ENCODE peak calls at places on chromosome 16, in seven cellular contexts. One of them, this sample, is unnamed.

GRCh38 chr16:85555549-85556455 is 57.3 kb upstream of the GSE1 start:
- DNase-seq in CD4-positive, alpha-beta T cell: no peak
- DNase-seq in body of pancreas: peak; percentile 78
- DNase-seq in DND-41: peak; percentile 64
- DNase-seq in fibroblast of lung: no peak
- DNase-seq in neuronal stem cell: no peak
- DNase-seq in effector memory CD4-positive, alpha-beta T cell: no peak
- DNase-seq in this sample: no peak

GRCh38 chr16:56613706-56614105 is 5.3 kb downstream of the MT2A start:
- DNase-seq in fibroblast of lung: no peak
- DNase-seq in effector memory CD4-positive, alpha-beta T cell: no peak
- DNase-seq in body of pancreas: no peak
- DNase-seq in DND-41: no peak
- DNase-seq in CD4-positive, alpha-beta T cell: no peak
- DNase-seq in neuronal stem cell: no peak
- DNase-seq in this sample: no peak

GRCh38 chr16:81128726-81129524 is 32.7 kb upstream of the GCSH start:
- DNase-seq in fibroblast of lung: no peak
- DNase-seq in effector memory CD4-positive, alpha-beta T cell: no peak
- DNase-seq in DND-41: no peak
- DNase-seq in CD4-positive, alpha-beta T cell: no peak
- DNase-seq in body of pancreas: no peak
- DNase-seq in neuronal stem cell: no peak
- DNase-seq in this sample: no peak

GRCh38 chr16:84868328-84868727 is 48.5 kb downstream of the CRISPLD2 start:
- DNase-seq in CD4-positive, alpha-beta T cell: no peak
- DNase-seq in neuronal stem cell: no peak
- DNase-seq in effector memory CD4-positive, alpha-beta T cell: no peak
- DNase-seq in fibroblast of lung: no peak
- DNase-seq in body of pancreas: no peak
- DNase-seq in DND-41: no peak
- DNase-seq in this sample: no peak

GRCh38 chr16:85289760-85290625 is 177.7 kb upstream of the CIBAR2 start:
- DNase-seq in fibroblast of lung: no peak
- DNase-seq in DND-41: no peak
- DNase-seq in CD4-positive, alpha-beta T cell: no peak
- DNase-seq in neuronal stem cell: no peak
- DNase-seq in body of pancreas: no peak
- DNase-seq in effector memory CD4-positive, alpha-beta T cell: no peak
- DNase-seq in this sample: no peak

GRCh38 chr16:27685802-27686201 is 135.9 kb downstream of the KATNIP start:
- DNase-seq in neuronal stem cell: no peak
- DNase-seq in CD4-positive, alpha-beta T cell: no peak
- DNase-seq in body of pancreas: peak; percentile 18
- DNase-seq in fibroblast of lung: peak; percentile 36
- DNase-seq in effector memory CD4-positive, alpha-beta T cell: no peak
- DNase-seq in DND-41: no peak
- DNase-seq in this sample: no peak

GRCh38 chr16:88888778-88889387 is 22.4 kb upstream of the PABPN1L start:
- DNase-seq in neuronal stem cell: no peak
- DNase-seq in CD4-positive, alpha-beta T cell: no peak
- DNase-seq in DND-41: peak; percentile 27
- DNase-seq in effector memory CD4-positive, alpha-beta T cell: no peak
- DNase-seq in body of pancreas: no peak
- DNase-seq in fibroblast of lung: no peak
- DNase-seq in this sample: no peak

GRCh38 chr16:11049396-11050059 is 105.2 kb downstream of the CLEC16A start:
- DNase-seq in body of pancreas: no peak
- DNase-seq in neuronal stem cell: no peak
- DNase-seq in DND-41: no peak
- DNase-seq in effector memory CD4-positive, alpha-beta T cell: no peak
- DNase-seq in CD4-positive, alpha-beta T cell: no peak
- DNase-seq in fibroblast of lung: no peak
- DNase-seq in this sample: no peak

GRCh38 chr16:22328081-22328725 is 31.0 kb downstream of the POLR3E start:
- DNase-seq in DND-41: no peak
- DNase-seq in neuronal stem cell: no peak
- DNase-seq in body of pancreas: no peak
- DNase-seq in effector memory CD4-positive, alpha-beta T cell: no peak
- DNase-seq in fibroblast of lung: no peak
- DNase-seq in CD4-positive, alpha-beta T cell: no peak
- DNase-seq in this sample: no peak

GRCh38 chr16:11759163-11759834 is 16.6 kb upstream of the TXNDC11 start:
- DNase-seq in fibroblast of lung: no peak
- DNase-seq in body of pancreas: peak; percentile 75
- DNase-seq in CD4-positive, alpha-beta T cell: no peak
- DNase-seq in effector memory CD4-positive, alpha-beta T cell: no peak
- DNase-seq in neuronal stem cell: no peak
- DNase-seq in DND-41: no peak
- DNase-seq in this sample: no peak

GRCh38 chr16:4944333-4945281 is 7.7 kb upstream of the PPL start:
- DNase-seq in CD4-positive, alpha-beta T cell: no peak
- DNase-seq in neuronal stem cell: no peak
- DNase-seq in body of pancreas: peak; percentile 90
- DNase-seq in DND-41: no peak
- DNase-seq in fibroblast of lung: peak; percentile 97
- DNase-seq in effector memory CD4-positive, alpha-beta T cell: no peak
- DNase-seq in this sample: no peak

GRCh38 chr16:588639-588888 is 1.3 kb upstream of the RAB40C start:
- DNase-seq in CD4-positive, alpha-beta T cell: peak; percentile 46
- DNase-seq in body of pancreas: peak; percentile 64
- DNase-seq in fibroblast of lung: peak; percentile 76
- DNase-seq in DND-41: peak; percentile 62
- DNase-seq in effector memory CD4-positive, alpha-beta T cell: peak; percentile 51
- DNase-seq in neuronal stem cell: no peak
- DNase-seq in this sample: peak; percentile 44

GRCh38 chr16:77961811-77962210 is 60.5 kb upstream of the CLEC3A start:
- DNase-seq in fibroblast of lung: peak; percentile 79
- DNase-seq in effector memory CD4-positive, alpha-beta T cell: no peak
- DNase-seq in CD4-positive, alpha-beta T cell: no peak
- DNase-seq in body of pancreas: no peak
- DNase-seq in neuronal stem cell: no peak
- DNase-seq in DND-41: no peak
- DNase-seq in this sample: no peak

GRCh38 chr16:13435873-13436474 is 484.0 kb upstream of the ERCC4 start:
- DNase-seq in fibroblast of lung: no peak
- DNase-seq in CD4-positive, alpha-beta T cell: no peak
- DNase-seq in body of pancreas: no peak
- DNase-seq in effector memory CD4-positive, alpha-beta T cell: no peak
- DNase-seq in DND-41: no peak
- DNase-seq in neuronal stem cell: no peak
- DNase-seq in this sample: no peak

GRCh38 chr16:22664132-22664531 is 149.8 kb upstream of the HS3ST2 start:
- DNase-seq in body of pancreas: no peak
- DNase-seq in CD4-positive, alpha-beta T cell: no peak
- DNase-seq in neuronal stem cell: no peak
- DNase-seq in DND-41: no peak
- DNase-seq in fibroblast of lung: no peak
- DNase-seq in effector memory CD4-positive, alpha-beta T cell: no peak
- DNase-seq in this sample: no peak

GRCh38 chr16:7321661-7322060 is 11.0 kb upstream of the RBFOX1 start:
- DNase-seq in effector memory CD4-positive, alpha-beta T cell: no peak
- DNase-seq in DND-41: no peak
- DNase-seq in fibroblast of lung: no peak
- DNase-seq in CD4-positive, alpha-beta T cell: no peak
- DNase-seq in neuronal stem cell: no peak
- DNase-seq in body of pancreas: no peak
- DNase-seq in this sample: no peak

GRCh38 chr16:49723310-49723709 is 132.6 kb downstream of the ZNF423 start:
- DNase-seq in body of pancreas: no peak
- DNase-seq in fibroblast of lung: no peak
- DNase-seq in CD4-positive, alpha-beta T cell: no peak
- DNase-seq in effector memory CD4-positive, alpha-beta T cell: no peak
- DNase-seq in DND-41: no peak
- DNase-seq in neuronal stem cell: no peak
- DNase-seq in this sample: no peak

GRCh38 chr16:3305109-3306068 is at the start of the genes TIGD7 and ZNF75A:
- DNase-seq in effector memory CD4-positive, alpha-beta T cell: peak; percentile 75
- DNase-seq in body of pancreas: peak; percentile 78
- DNase-seq in fibroblast of lung: peak; percentile 94
- DNase-seq in CD4-positive, alpha-beta T cell: peak; percentile 67
- DNase-seq in neuronal stem cell: peak; percentile 75
- DNase-seq in DND-41: peak; percentile 62
- DNase-seq in this sample: peak; percentile 66

GRCh38 chr16:3304370-3304769 is 860 bp downstream of the TIGD7 start:
- DNase-seq in fibroblast of lung: no peak
- DNase-seq in body of pancreas: no peak
- DNase-seq in neuronal stem cell: no peak
- DNase-seq in effector memory CD4-positive, alpha-beta T cell: no peak
- DNase-seq in CD4-positive, alpha-beta T cell: no peak
- DNase-seq in DND-41: no peak
- DNase-seq in this sample: no peak

GRCh38 chr16:3311496-3311895 is 6.2 kb downstream of the ZNF75A start:
- DNase-seq in fibroblast of lung: no peak
- DNase-seq in effector memory CD4-positive, alpha-beta T cell: no peak
- DNase-seq in CD4-positive, alpha-beta T cell: no peak
- DNase-seq in DND-41: no peak
- DNase-seq in neuronal stem cell: no peak
- DNase-seq in body of pancreas: no peak
- DNase-seq in this sample: no peak

DNA sequence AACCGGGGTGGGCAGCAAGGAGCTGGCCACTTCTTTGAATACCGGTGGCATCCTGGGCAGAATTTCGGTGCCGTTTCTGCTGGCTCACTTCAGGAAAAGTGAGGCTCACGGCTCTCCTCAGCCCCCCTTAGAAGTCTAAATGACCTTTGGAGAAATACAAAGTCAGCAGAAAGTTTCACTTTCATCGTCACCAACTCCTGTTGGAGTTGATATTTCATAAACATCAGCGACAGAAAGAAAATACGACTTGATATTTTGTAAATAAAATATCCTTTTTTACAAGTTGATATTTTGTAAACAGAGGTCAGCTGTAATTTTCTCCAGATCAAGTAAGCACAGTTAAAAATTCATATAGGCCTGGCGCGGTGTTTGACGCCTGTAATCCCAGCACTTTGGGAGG is 781 bp downstream of the ZNF75A start:
- DNase-seq in body of pancreas: no peak
- DNase-seq in effector memory CD4-positive, alpha-beta T cell: no peak
- DNase-seq in fibroblast of lung: no peak
- DNase-seq in neuronal stem cell: no peak
- DNase-seq in DND-41: no peak
- DNase-seq in CD4-positive, alpha-beta T cell: no peak
- DNase-seq in this sample: no peak
- H3K9me3 ChIP-seq in body of pancreas: no peaks in the 10 kb centered on the region
- H3K9me3 ChIP-seq in effector memory CD4-positive, alpha-beta T cell: peaks cover 16% of the 10 kb centered on the region
- H3K9me3 ChIP-seq in fibroblast of lung: peaks cover 2% of the 10 kb centered on the region
- H3K9me3 ChIP-seq in neuronal stem cell: peaks cover 64% of the 10 kb centered on the region
- H3K9me3 ChIP-seq in DND-41: no peaks in the 10 kb centered on the region
- H3K9me3 ChIP-seq in CD4-positive, alpha-beta T cell: peaks cover 43% of the 10 kb centered on the region
- H3K9me3 ChIP-seq in this sample: peaks cover 16% of the 10 kb centered on the region

GRCh38 chr16:35598696-35599332 is 2139.4 kb downstream of the TP53TG3F start:
- DNase-seq in effector memory CD4-positive, alpha-beta T cell: no peak
- DNase-seq in DND-41: peak; percentile 41
- DNase-seq in body of pancreas: no peak
- DNase-seq in fibroblast of lung: no peak
- DNase-seq in CD4-positive, alpha-beta T cell: no peak
- DNase-seq in neuronal stem cell: no peak
- DNase-seq in this sample: no peak

GRCh38 chr16:35599429-35600165 is 2140.2 kb downstream of the TP53TG3F start:
- DNase-seq in DND-41: no peak
- DNase-seq in body of pancreas: no peak
- DNase-seq in fibroblast of lung: no peak
- DNase-seq in neuronal stem cell: no peak
- DNase-seq in effector memory CD4-positive, alpha-beta T cell: no peak
- DNase-seq in CD4-positive, alpha-beta T cell: no peak
- DNase-seq in this sample: no peak

GRCh38 chr16:35596467-35596866 is 2137.1 kb downstream of the TP53TG3F start:
- DNase-seq in effector memory CD4-positive, alpha-beta T cell: no peak
- DNase-seq in DND-41: no peak
- DNase-seq in neuronal stem cell: no peak
- DNase-seq in fibroblast of lung: no peak
- DNase-seq in CD4-positive, alpha-beta T cell: no peak
- DNase-seq in body of pancreas: no peak
- DNase-seq in this sample: no peak

GRCh38 chr16:35605921-35606320 is 2146.5 kb downstream of the TP53TG3F start:
- DNase-seq in fibroblast of lung: no peak
- DNase-seq in effector memory CD4-positive, alpha-beta T cell: no peak
- DNase-seq in DND-41: no peak
- DNase-seq in body of pancreas: no peak
- DNase-seq in CD4-positive, alpha-beta T cell: no peak
- DNase-seq in neuronal stem cell: no peak
- DNase-seq in this sample: no peak

DNA sequence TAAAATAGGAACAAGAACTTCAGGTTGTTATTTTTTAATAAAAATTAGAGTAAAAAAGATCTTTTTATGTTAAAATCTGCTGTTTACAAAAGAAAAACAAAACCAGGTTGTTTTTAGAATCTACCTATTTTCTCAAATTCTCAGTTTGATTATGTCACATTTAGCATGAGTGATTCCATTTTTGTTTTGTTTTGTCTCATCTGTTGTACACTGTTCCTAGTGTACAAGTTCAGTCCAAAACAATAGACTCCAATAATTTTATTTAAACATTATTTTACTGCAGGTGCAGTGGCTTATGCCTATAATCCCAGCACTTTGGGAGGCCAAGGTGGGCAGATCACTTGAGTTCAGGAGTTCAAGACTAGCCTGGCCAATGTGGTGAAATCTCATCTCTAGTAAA is 2142.7 kb downstream of the TP53TG3F start:
- DNase-seq in DND-41: no peak
- DNase-seq in body of pancreas: no peak
- DNase-seq in neuronal stem cell: no peak
- DNase-seq in fibroblast of lung: no peak
- DNase-seq in effector memory CD4-positive, alpha-beta T cell: no peak
- DNase-seq in CD4-positive, alpha-beta T cell: no peak
- DNase-seq in this sample: no peak
- H3K9me3 ChIP-seq in DND-41: no peaks in the 10 kb centered on the region
- H3K9me3 ChIP-seq in body of pancreas: no peaks in the 10 kb centered on the region
- H3K9me3 ChIP-seq in neuronal stem cell: no peaks in the 10 kb centered on the region
- H3K9me3 ChIP-seq in fibroblast of lung: no peaks in the 10 kb centered on the region
- H3K9me3 ChIP-seq in effector memory CD4-positive, alpha-beta T cell: no peaks in the 10 kb centered on the region
- H3K9me3 ChIP-seq in CD4-positive, alpha-beta T cell: peaks cover 4% of the 10 kb centered on the region
- H3K9me3 ChIP-seq in this sample: no peaks in the 10 kb centered on the region

GRCh38 chr16:57711331-57711730 is 16.7 kb downstream of the DRC7 start:
- DNase-seq in effector memory CD4-positive, alpha-beta T cell: no peak
- DNase-seq in DND-41: no peak
- DNase-seq in body of pancreas: no peak
- DNase-seq in fibroblast of lung: no peak
- DNase-seq in neuronal stem cell: no peak
- DNase-seq in CD4-positive, alpha-beta T cell: no peak
- DNase-seq in this sample: no peak
- H3K9me3 ChIP-seq in effector memory CD4-positive, alpha-beta T cell: no peaks in the 10 kb centered on the region
- H3K9me3 ChIP-seq in DND-41: no peaks in the 10 kb centered on the region
- H3K9me3 ChIP-seq in body of pancreas: no peaks in the 10 kb centered on the region
- H3K9me3 ChIP-seq in fibroblast of lung: no peaks in the 10 kb centered on the region
- H3K9me3 ChIP-seq in neuronal stem cell: no peaks in the 10 kb centered on the region
- H3K9me3 ChIP-seq in CD4-positive, alpha-beta T cell: no peaks in the 10 kb centered on the region
- H3K9me3 ChIP-seq in this sample: no peaks in the 10 kb centered on the region

GRCh38 chr16:61713787-61714186 is 322.5 kb downstream of the CDH8 start:
- DNase-seq in fibroblast of lung: no peak
- DNase-seq in effector memory CD4-positive, alpha-beta T cell: no peak
- DNase-seq in DND-41: no peak
- DNase-seq in body of pancreas: no peak
- DNase-seq in neuronal stem cell: no peak
- DNase-seq in CD4-positive, alpha-beta T cell: no peak
- DNase-seq in this sample: no peak
- H3K9me3 ChIP-seq in fibroblast of lung: no peaks in the 10 kb centered on the region
- H3K9me3 ChIP-seq in effector memory CD4-positive, alpha-beta T cell: peaks cover 6% of the 10 kb centered on the region
- H3K9me3 ChIP-seq in DND-41: no peaks in the 10 kb centered on the region
- H3K9me3 ChIP-seq in body of pancreas: no peaks in the 10 kb centered on the region
- H3K9me3 ChIP-seq in neuronal stem cell: no peaks in the 10 kb centered on the region
- H3K9me3 ChIP-seq in CD4-positive, alpha-beta T cell: peaks cover 14% of the 10 kb centered on the region
- H3K9me3 ChIP-seq in this sample: no peaks in the 10 kb centered on the region

GRCh38 chr16:3369073-3369472 is 13.4 kb downstream of the OR2C1 start:
- DNase-seq in body of pancreas: no peak
- DNase-seq in neuronal stem cell: no peak
- DNase-seq in DND-41: no peak
- DNase-seq in fibroblast of lung: no peak
- DNase-seq in effector memory CD4-positive, alpha-beta T cell: no peak
- DNase-seq in CD4-positive, alpha-beta T cell: no peak
- DNase-seq in this sample: no peak
- H3K9me3 ChIP-seq in body of pancreas: no peaks in the 10 kb centered on the region
- H3K9me3 ChIP-seq in neuronal stem cell: no peaks in the 10 kb centered on the region
- H3K9me3 ChIP-seq in DND-41: no peaks in the 10 kb centered on the region
- H3K9me3 ChIP-seq in fibroblast of lung: no peaks in the 10 kb centered on the region
- H3K9me3 ChIP-seq in effector memory CD4-positive, alpha-beta T cell: peaks cover 4% of the 10 kb centered on the region
- H3K9me3 ChIP-seq in CD4-positive, alpha-beta T cell: peaks cover 20% of the 10 kb centered on the region
- H3K9me3 ChIP-seq in this sample: no peaks in the 10 kb centered on the region